ENCODE peak calls at places on chromosomes 13 and 19, in five cellular contexts. K is HCT116, C is endothelial cell of umbilical vein, G is prostate gland, R is transverse colon. J is an unnamed sample.

GRCh38 chr13:47474845-47475244 is 526.2 kb downstream of the SUCLA2 start:
- DNase-seq in K (no peak), C (no peak), G (no peak), R (no peak), J (no peak)

GRCh38 chr13:30796833-30797601 is 61.7 kb downstream of the ALOX5AP start:
- DNase-seq in K (no peak), C (peak; percentile 25), G (peak; percentile 84), R (no peak), J (peak; percentile 82)

GRCh38 chr19:45177817-45178261 is at the start of gene TRAPPC6A:
- DNase-seq in K (no peak), C (no peak), G (no peak), R (no peak), J (no peak)

GRCh38 chr19:18109363-18109730 is 11.8 kb downstream of the MAST3 start:
- DNase-seq in K (no peak), C (no peak), G (no peak), R (peak; percentile 54), J (no peak)

GRCh38 chr13:103140001-103140671 is 73.9 kb upstream of the SLC10A2 start:
- DNase-seq in K (peak; percentile 16), C (no peak), G (peak; percentile 17), R (no peak), J (no peak)

GRCh38 chr19:4575267-4575793 is 15.8 kb upstream of the SEMA6B start:
- DNase-seq in K (no peak), C (peak; percentile 97), G (no peak), R (no peak), J (peak; percentile 28)

GRCh38 chr19:35176183-35176570 is 21.6 kb downstream of the FXYD5 start:
- DNase-seq in K (no peak), C (no peak), G (no peak), R (no peak), J (no peak)

GRCh38 chr19:8337728-8338127 is 5.3 kb downstream of the KANK3 start:
- DNase-seq in K (no peak), C (no peak), G (no peak), R (peak; percentile 13), J (no peak)

GRCh38 chr19:58279925-58280316 is 1.2 kb downstream of the ZNF8 start:
- DNase-seq in K (no peak), C (no peak), G (no peak), R (no peak), J (no peak)

GRCh38 chr13:98199480-98199879 is 22.4 kb upstream of the RNF113B start:
- DNase-seq in K (no peak), C (no peak), G (no peak), R (no peak), J (no peak)

GRCh38 chr13:55244991-55245644 is 1895.6 kb upstream of the PRR20A start:
- DNase-seq in K (no peak), C (no peak), G (no peak), R (no peak), J (no peak)

GRCh38 chr13:42221321-42221720 is 50.6 kb upstream of the AKAP11 start:
- DNase-seq in K (no peak), C (no peak), G (no peak), R (no peak), J (no peak)

GRCh38 chr13:48542581-48543341 is 9.9 kb upstream of the RCBTB2 start:
- DNase-seq in K (no peak), C (peak; percentile 86), G (peak; percentile 42), R (peak; percentile 43), J (no peak)

GRCh38 chr13:30774214-30774730 is 38.9 kb downstream of the ALOX5AP start:
- DNase-seq in K (no peak), C (no peak), G (no peak), R (no peak), J (no peak)

GRCh38 chr13:73698859-73699258 is 435.3 kb downstream of the KLF12 start:
- DNase-seq in K (no peak), C (no peak), G (no peak), R (no peak), J (no peak)

GRCh38 chr13:111661776-111662175 is 341.3 kb downstream of the TEX29 start:
- DNase-seq in K (no peak), C (no peak), G (no peak), R (no peak), J (no peak)

GRCh38 chr13:114111577-114111976 is 20.8 kb downstream of the RASA3 start:
- DNase-seq in K (no peak), C (no peak), G (no peak), R (peak; percentile 8), J (no peak)

GRCh38 chr19:48940902-48941301 is 7.4 kb downstream of the DHDH start:
- DNase-seq in K (no peak), C (no peak), G (no peak), R (no peak), J (no peak)

GRCh38 chr19:39409207-39409885 is 2.7 kb downstream of the ZFP36 start:
- DNase-seq in K (peak; percentile 90), C (peak; percentile 55), G (peak; percentile 98), R (peak; percentile 96), J (peak; percentile 97)

GRCh38 chr19:39408392-39409206 is 2.0 kb downstream of the ZFP36 start:
- DNase-seq in K (peak; percentile 68), C (peak; percentile 32), G (peak; percentile 69), R (peak; percentile 61), J (no peak)

GRCh38 chr19:39406656-39407393 is at the start of gene ZFP36:
- DNase-seq in K (peak; percentile 68), C (peak; percentile 76), G (peak; percentile 92), R (peak; percentile 96), J (peak; percentile 97)

GRCh38 chr19:39407394-39407643 is 672 bp downstream of the ZFP36 start:
- DNase-seq in K (no peak), C (no peak), G (no peak), R (no peak), J (no peak)

GRCh38 chr19:39407644-39408391 is 1.2 kb downstream of the ZFP36 start:
- DNase-seq in K (no peak), C (no peak), G (peak; percentile 64), R (peak; percentile 82), J (peak; percentile 76)
- TF ChIP-seq POLR2AphosphoS5 in K (peak; percentile 63), C (no peak), G (peak; percentile 75), R (peak; percentile 90), J (peak; percentile 73)

GRCh38 chr13:79647518-79647917 is 166.6 kb downstream of the NDFIP2 start:
- DNase-seq in K (no peak), C (peak; percentile 94), G (peak; percentile 80), R (no peak), J (no peak)

GRCh38 chr13:79645569-79645968 is 164.6 kb downstream of the NDFIP2 start:
- DNase-seq in K (no peak), C (no peak), G (no peak), R (no peak), J (no peak)

GRCh38 chr13:79648191-79648590 is 167.2 kb downstream of the NDFIP2 start:
- DNase-seq in K (no peak), C (no peak), G (no peak), R (no peak), J (no peak)

GRCh38 chr13:79642596-79642995 is 161.6 kb downstream of the NDFIP2 start:
- DNase-seq in K (no peak), C (no peak), G (no peak), R (no peak), J (no peak)

DNA sequence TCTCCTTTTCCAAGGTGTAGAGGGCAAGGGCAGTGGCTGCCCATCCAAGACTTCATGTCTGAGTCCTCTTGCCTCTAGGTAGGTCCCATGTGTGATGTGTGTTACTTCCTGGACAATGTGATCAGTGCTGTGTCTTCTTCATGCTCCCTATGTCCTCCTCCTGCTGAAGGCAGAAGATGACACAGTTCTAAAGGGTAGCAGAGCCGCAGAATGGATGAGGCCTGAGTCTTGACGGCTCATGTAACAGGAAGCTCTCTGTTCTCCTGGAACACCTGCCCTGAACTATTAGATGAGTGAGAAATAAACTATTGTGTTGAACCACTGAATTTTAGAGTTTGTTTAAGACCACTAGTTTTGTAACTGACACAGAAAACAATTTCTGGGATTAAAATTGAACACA is 165.9 kb downstream of the NDFIP2 start:
- DNase-seq in K (no peak), C (peak; percentile 5), G (no peak), R (no peak), J (no peak)
- H3K27ac ChIP-seq in K (no peak overlapping the region), C (peak overlapping the region; percentile 3), G (no peak overlapping the region), R (no peak overlapping the region), J (no peak overlapping the region)

DNA sequence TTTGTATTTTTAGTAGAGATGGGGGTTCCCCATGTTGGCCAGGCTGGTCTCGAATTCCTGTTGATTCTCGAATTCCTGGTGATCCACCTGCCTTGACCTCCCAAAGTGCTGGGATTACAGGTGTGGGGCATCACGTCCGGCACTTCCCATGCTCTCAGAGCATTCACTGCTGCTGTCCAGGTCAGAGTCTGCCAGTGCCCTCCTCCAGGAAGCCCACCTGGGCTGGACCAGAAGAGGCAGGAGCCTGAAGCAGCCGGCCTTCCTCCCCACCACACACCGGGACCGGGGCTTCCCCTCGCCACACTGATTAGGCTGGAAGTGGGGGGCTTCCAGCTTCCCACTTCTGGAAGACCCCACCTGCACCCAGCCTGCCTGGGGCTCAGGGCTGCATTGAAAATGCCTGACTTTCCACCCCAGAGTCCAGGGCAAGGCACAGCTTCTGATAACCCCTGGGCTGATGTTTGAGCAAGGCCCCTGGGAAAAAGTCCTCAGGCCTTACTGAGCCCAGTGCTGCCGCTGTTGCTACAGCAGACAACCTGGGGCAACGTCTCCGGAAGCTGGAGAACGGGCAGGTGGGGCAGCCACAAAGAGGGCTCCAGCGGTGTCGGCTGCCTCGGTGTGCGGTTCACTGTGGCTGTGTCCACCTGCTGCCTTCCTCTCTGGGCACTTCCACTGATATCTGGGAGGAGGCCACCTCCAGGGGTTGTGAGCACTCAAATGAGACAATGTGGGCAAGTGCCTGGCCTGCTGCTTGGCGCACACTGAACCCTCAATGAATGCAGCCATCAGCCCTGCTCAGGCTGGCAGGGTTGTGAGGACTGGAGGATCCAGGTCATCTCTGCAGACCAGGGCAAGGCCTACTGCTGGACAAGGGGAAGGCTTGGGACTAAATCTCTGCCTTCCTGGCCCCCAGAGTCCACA is 22.6 kb downstream of the CEBPA start:
- DNase-seq in K (no peak), C (no peak), G (no peak), R (no peak), J (no peak)
- H3K4me1 ChIP-seq in K (peaks cover 5% of the 10 kb centered on the region), C (no peaks in the 10 kb centered on the region), G (peaks cover 4% of the 10 kb centered on the region), R (peaks cover 24% of the 10 kb centered on the region), J (no peaks in the 10 kb centered on the region)

GRCh38 chr19:23075031-23075733 is 41.6 kb upstream of the ZNF730 start:
- DNase-seq in K (no peak), C (peak; percentile 41), G (peak; percentile 53), R (peak; percentile 19), J (peak; percentile 40)
- TF ChIP-seq POLR2AphosphoS5 in K (no peak), C (no peak), G (peak; percentile 10), R (no peak), J (no peak)

DNA sequence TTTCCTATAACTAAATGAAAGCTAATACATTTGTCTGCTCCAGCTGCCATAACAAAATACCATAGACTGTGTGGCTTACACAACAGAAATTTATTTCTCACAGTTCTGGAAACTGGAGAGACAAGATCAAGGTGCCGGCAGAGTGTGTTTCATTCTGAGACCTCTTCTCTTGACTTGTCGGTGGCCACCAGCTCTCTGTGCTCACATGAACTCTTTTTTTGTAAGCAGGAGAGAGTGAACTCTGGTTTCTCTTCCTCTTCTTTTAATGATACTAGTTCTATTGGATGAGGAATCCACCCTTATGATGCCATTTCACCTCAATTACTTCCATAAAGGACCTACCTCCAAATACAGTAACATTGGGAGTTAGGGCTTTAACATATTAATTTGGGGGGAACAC is 11.7 kb downstream of the KCTD12 start:
- DNase-seq in K (no peak), C (no peak), G (no peak), R (no peak), J (no peak)
- H3K27ac ChIP-seq in K (no peak overlapping the region), C (no peak overlapping the region), G (no peak overlapping the region), R (no peak overlapping the region), J (no peak overlapping the region)

GRCh38 chr13:34627905-34628682 is 314.0 kb upstream of the NBEA start:
- DNase-seq in K (no peak), C (no peak), G (peak; percentile 12), R (no peak), J (no peak)
- H3K4me1 ChIP-seq in K (no peaks in the 10 kb centered on the region), C (no peaks in the 10 kb centered on the region), G (peaks cover 10% of the 10 kb centered on the region), R (no peaks in the 10 kb centered on the region), J (no peaks in the 10 kb centered on the region)

GRCh38 chr19:50795665-50796073 is 5.5 kb downstream of the ACP4 start:
- DNase-seq in K (no peak), C (no peak), G (no peak), R (no peak), J (no peak)
- TF ChIP-seq POLR2AphosphoS5 in K (no peak), C (no peak), G (no peak), R (no peak), J (no peak)